ENCODE peak calls at places on chromosomes 5 and 9, in five cellular contexts. Y is A549, W is tibial nerve, L is suprapubic skin, B is sigmoid colon. V is an unnamed sample.

GRCh38 chr5:74028406-74028805 is 402.4 kb downstream of the ARHGEF28 start:
- DNase-seq in B (no peak), W (no peak), Y (no peak), L (no peak), V (no peak)

GRCh38 chr9:70013598-70014196 is 30.0 kb upstream of the MAMDC2 start:
- DNase-seq in Y (no peak), B (peak; percentile 82), L (no peak), W (peak; percentile 48), V (no peak)

GRCh38 chr9:37953775-37954437 is 50.0 kb upstream of the SLC25A51 start:
- DNase-seq in Y (peak; percentile 92), W (no peak), B (no peak), L (no peak), V (no peak)

GRCh38 chr9:125997510-125997823 is 250.3 kb downstream of the PBX3 start:
- DNase-seq in L (no peak), W (no peak), B (peak; percentile 38), Y (no peak), V (no peak)

GRCh38 chr5:141825836-141826560 is 52.2 kb downstream of the PCDH1 start:
- DNase-seq in Y (peak; percentile 69), W (no peak), B (no peak), L (no peak), V (no peak)

GRCh38 chr9:132551556-132551955 is 30.9 kb upstream of the BARHL1 start:
- DNase-seq in Y (no peak), B (no peak), W (no peak), L (no peak), V (no peak)

GRCh38 chr9:33225319-33226152 is 14.4 kb upstream of the SPINK4 start:
- DNase-seq in Y (no peak), W (peak; percentile 80), B (no peak), L (no peak), V (peak; percentile 81)

GRCh38 chr9:118295413-118295812 is 591.2 kb downstream of the TLR4 start:
- DNase-seq in L (no peak), B (no peak), W (no peak), Y (no peak), V (no peak)

GRCh38 chr9:110750272-110750671 is 81.7 kb downstream of the MUSK start:
- DNase-seq in W (peak; percentile 83), Y (no peak), B (peak; percentile 81), L (no peak), V (peak; percentile 11)

GRCh38 chr5:149227168-149227826 is 44.4 kb upstream of the AFAP1L1 start:
- DNase-seq in Y (no peak), B (no peak), W (no peak), L (no peak), V (no peak)

GRCh38 chr9:131405429-131405828 is 11.5 kb downstream of the PRRC2B start:
- DNase-seq in L (no peak), W (no peak), B (no peak), Y (no peak), V (no peak)

GRCh38 chr9:38022995-38023394 is 46.0 kb downstream of the SHB start:
- DNase-seq in L (no peak), B (no peak), W (no peak), Y (no peak), V (no peak)

GRCh38 chr5:97838214-97838613 is 655.2 kb upstream of the RIOK2 start:
- DNase-seq in B (no peak), L (no peak), Y (no peak), W (no peak), V (no peak)

GRCh38 chr5:36874465-36874864 is 2.1 kb upstream of the NIPBL start:
- DNase-seq in L (no peak), W (no peak), B (no peak), Y (no peak), V (no peak)

GRCh38 chr5:2388005-2388361 is 363.5 kb downstream of the IRX2 start:
- DNase-seq in L (no peak), Y (no peak), W (no peak), B (no peak), V (no peak)

GRCh38 chr5:96968074-96968473 is 32.2 kb downstream of the LNPEP start:
- DNase-seq in B (no peak), L (no peak), W (no peak), Y (peak; percentile 7), V (no peak)

GRCh38 chr9:99134893-99135341 is 30.0 kb downstream of the TGFBR1 start:
- DNase-seq in L (no peak), B (no peak), W (no peak), Y (no peak), V (no peak)

GRCh38 chr9:23743041-23743440 is 83.0 kb downstream of the ELAVL2 start:
- DNase-seq in W (no peak), B (no peak), Y (no peak), L (no peak), V (no peak)

GRCh38 chr5:73381587-73382411 is 66.8 kb downstream of the FOXD1 start:
- DNase-seq in L (no peak), B (no peak), W (no peak), Y (no peak), V (no peak)

GRCh38 chr9:81656004-81656403 is 33.3 kb downstream of the TLE1 start:
- DNase-seq in W (no peak), Y (no peak), B (no peak), L (no peak), V (peak; percentile 66)

GRCh38 chr9:81661339-81661738 is 28.0 kb downstream of the TLE1 start:
- DNase-seq in Y (no peak), L (no peak), W (no peak), B (no peak), V (peak; percentile 70)

GRCh38 chr9:81652058-81652457 is 37.3 kb downstream of the TLE1 start:
- DNase-seq in L (no peak), W (no peak), B (no peak), Y (no peak), V (no peak)

GRCh38 chr9:81653240-81653639 is 36.1 kb downstream of the TLE1 start:
- DNase-seq in Y (no peak), W (no peak), L (no peak), B (no peak), V (no peak)

DNA sequence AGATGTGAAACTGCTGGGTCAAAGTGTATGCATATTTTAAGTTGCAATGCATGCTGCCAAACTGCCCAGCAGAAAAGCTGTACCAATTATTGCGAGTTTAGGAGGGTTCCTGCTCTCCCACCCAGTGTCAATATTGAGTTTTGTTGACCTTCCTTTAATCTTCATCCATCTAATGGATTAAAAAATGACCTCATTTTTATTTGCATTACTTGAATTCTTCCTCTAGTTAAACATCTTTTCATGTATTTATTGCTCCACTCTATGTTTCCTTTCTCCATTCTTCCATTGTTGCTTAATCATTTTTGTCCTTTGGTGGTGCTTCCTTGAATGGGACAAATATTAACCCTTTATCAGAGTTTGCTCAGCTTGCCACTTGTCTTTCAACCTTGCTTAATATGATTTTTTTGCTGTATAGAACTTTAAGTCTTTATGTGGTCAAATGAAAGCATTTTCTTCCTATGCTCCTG is 32.4 kb downstream of the TLE1 start:
- DNase-seq in W (no peak), L (no peak), Y (no peak), B (no peak), V (no peak)
- H3K4me3 ChIP-seq in W (no peak overlapping the region), L (no peak overlapping the region), Y (no peak overlapping the region), B (no peak overlapping the region), V (no peak overlapping the region)

GRCh38 chr5:107958861-107959260 is 288.1 kb upstream of the EFNA5 start:
- DNase-seq in Y (no peak), L (no peak), B (no peak), W (no peak), V (no peak)
- TF ChIP-seq EP300 in Y (no peak), L (no peak), B (no peak), W (no peak), V (no peak)

DNA sequence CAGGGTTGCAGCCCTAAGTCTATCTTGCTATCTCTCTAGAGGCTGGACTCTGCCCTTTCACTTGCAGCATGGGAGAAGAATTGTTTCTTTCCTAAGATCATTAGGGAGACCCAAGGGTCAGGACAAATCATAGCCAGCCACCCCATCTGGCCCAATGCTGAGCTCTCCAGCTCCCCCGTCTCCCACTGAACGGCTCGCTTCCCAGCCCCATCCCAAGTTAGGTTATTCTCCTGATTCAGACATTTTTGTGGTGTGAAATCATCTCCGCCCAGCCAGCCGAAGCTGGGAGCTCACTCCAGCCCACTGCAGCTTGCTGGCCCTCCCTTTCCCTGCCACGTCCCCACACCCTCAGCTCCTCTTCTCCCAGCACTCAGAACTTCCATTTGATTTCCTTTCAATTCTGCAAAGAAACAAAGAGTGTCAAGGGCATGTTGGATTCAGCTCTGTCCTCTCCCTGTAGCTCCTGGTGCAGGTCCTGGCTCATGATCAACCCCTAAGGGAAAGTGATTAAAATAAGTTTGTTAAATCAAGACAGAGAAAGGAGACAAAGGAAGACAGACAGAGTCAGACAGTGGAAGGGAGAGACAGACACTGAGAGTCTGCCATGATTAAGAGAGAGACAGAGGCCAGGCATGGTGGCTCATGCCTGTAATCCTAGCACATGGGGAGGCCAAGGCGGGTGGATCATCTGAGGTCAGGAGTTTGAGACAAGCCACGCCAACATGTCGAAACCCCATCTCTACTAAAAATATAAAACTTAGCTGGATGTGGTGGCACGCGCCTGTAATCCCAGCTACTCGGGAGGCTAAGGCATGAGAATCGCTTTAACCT is 12.6 kb upstream of the SPARC start:
- DNase-seq in W (no peak), B (peak; percentile 88), Y (peak; percentile 61), L (peak; percentile 85), V (peak; percentile 49)
- TF ChIP-seq POLR2A in W (peak; percentile 59), B (no peak), Y (no peak), L (no peak), V (no peak)

DNA sequence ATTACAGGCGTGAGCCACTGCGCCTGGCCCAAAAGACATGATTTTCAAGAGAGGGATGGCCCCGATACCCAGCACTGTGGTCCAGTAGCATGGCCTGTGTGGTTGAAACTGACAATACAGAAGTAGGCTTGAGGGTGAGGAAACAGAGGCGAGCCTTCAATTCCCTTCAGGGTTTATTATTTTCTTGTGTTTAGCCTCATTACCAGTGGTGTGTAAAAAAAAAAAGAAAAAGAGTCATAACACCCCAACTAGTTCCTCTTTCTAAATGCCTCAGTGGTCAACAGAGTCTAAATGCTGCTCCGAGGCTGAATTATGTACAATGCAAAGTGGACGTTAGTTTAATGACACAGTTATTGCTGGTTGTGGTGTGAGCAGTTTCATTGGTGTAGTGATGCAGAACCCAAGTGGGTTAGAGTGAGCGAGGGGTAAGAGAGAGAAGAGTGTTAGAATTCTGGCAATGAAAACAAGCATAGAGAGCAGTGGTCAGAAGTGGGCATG is 58.8 kb downstream of the SNX30 start:
- DNase-seq in B (no peak), Y (no peak), L (no peak), W (no peak), V (no peak)
- H3K4me3 ChIP-seq in B (no peak overlapping the region), Y (no peak overlapping the region), L (no peak overlapping the region), W (no peak overlapping the region), V (no peak overlapping the region)

GRCh38 chr5:136701191-136701590 is 335.8 kb upstream of the TRPC7 start:
- DNase-seq in L (no peak), B (no peak), W (no peak), Y (no peak), V (no peak)
- TF ChIP-seq EP300 in L (no peak), B (no peak), W (no peak), Y (no peak), V (no peak)

GRCh38 chr9:21764736-21765245 is 37.6 kb upstream of the MTAP start:
- DNase-seq in L (no peak), Y (no peak), W (no peak), B (no peak), V (no peak)
- TF ChIP-seq POLR2A in L (no peak), Y (no peak), W (no peak), B (no peak), V (no peak)

DNA sequence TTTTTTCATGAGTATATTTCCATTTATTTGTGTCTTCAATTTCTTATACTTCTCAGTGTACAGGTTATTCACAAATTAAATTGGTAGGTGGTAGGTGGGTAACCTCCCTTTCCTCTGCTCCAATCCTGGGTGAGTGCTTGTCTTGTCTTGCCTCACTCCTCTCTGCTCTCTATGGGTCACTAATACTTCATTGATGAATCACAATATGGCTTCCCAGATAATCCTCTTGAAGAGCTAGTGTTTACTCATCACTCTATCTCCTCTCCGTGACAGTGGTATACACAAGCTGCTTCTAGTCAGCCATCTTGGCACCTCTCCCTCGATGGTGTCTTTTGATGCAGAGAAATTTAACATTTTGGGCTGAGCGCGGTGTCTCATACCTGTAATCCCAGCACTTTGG is 331.8 kb upstream of the NMUR2 start:
- DNase-seq in B (no peak), Y (no peak), L (no peak), W (no peak), V (no peak)
- H3K4me3 ChIP-seq in B (no peak overlapping the region), Y (no peak overlapping the region), L (no peak overlapping the region), W (no peak overlapping the region), V (no peak overlapping the region)